ENCODE peak calls at places on chromosome 15, in nine cellular contexts. F, R, U, B, C, W, J, M and K are unnamed samples.

GRCh38 chr15:46636220-46636619 is 1001.4 kb downstream of the SQOR start:
- DNase-seq in F (no peak), R (no peak), U (no peak), B (no peak), C (no peak), W (no peak), J (no peak), M (no peak), K (no peak)

GRCh38 chr15:40307421-40308165 is at the start of gene PLCB2:
- DNase-seq in F (no peak), R (peak; percentile 38), U (no peak), B (peak; percentile 52), C (no peak), W (peak; percentile 76), J (no peak), M (peak; percentile 94), K (no peak)

GRCh38 chr15:38257676-38258075 is 5.0 kb downstream of the SPRED1 start:
- DNase-seq in F (no peak), R (no peak), U (no peak), B (no peak), C (no peak), W (no peak), J (no peak), M (no peak), K (no peak)

GRCh38 chr15:40353697-40354096 is 2.9 kb downstream of the PHGR1 start:
- DNase-seq in F (no peak), R (no peak), U (no peak), B (no peak), C (no peak), W (no peak), J (no peak), M (peak; percentile 48), K (no peak)

GRCh38 chr15:43505723-43506122 is 11.7 kb upstream of the MAP1A start:
- DNase-seq in F (no peak), R (no peak), U (peak; percentile 56), B (no peak), C (peak; percentile 56), W (no peak), J (no peak), M (no peak), K (no peak)

GRCh38 chr15:57112178-57112577 is 193.7 kb downstream of the TCF12 start:
- DNase-seq in F (no peak), R (no peak), U (no peak), B (no peak), C (no peak), W (no peak), J (no peak), M (no peak), K (no peak)

GRCh38 chr15:71109890-71110289 is 5.4 kb upstream of the THSD4 start:
- DNase-seq in F (no peak), R (no peak), U (no peak), B (no peak), C (no peak), W (no peak), J (no peak), M (no peak), K (no peak)

GRCh38 chr15:54345301-54345700 is 367.1 kb downstream of the UNC13C start:
- DNase-seq in F (no peak), R (no peak), U (no peak), B (no peak), C (no peak), W (no peak), J (no peak), M (no peak), K (no peak)

GRCh38 chr15:29873264-29873663 is 51.0 kb upstream of the TJP1 start:
- DNase-seq in F (no peak), R (no peak), U (no peak), B (no peak), C (no peak), W (no peak), J (no peak), M (no peak), K (no peak)

GRCh38 chr15:42456971-42457370 is 34.0 kb downstream of the ZNF106 start:
- DNase-seq in F (no peak), R (no peak), U (peak; percentile 36), B (no peak), C (peak; percentile 72), W (no peak), J (no peak), M (no peak), K (no peak)

GRCh38 chr15:82781349-82781748 is 24.5 kb downstream of the FSD2 start:
- DNase-seq in F (no peak), R (no peak), U (no peak), B (no peak), C (no peak), W (no peak), J (no peak), M (no peak), K (no peak)

GRCh38 chr15:96473556-96473955 is 143.1 kb downstream of the NR2F2 start:
- DNase-seq in F (no peak), R (no peak), U (no peak), B (no peak), C (no peak), W (no peak), J (no peak), M (no peak), K (no peak)

GRCh38 chr15:23565395-23566069 is at the start of gene MKRN3:
- DNase-seq in F (no peak), R (peak; percentile 15), U (peak; percentile 85), B (no peak), C (peak; percentile 59), W (no peak), J (no peak), M (no peak), K (peak; percentile 50)

GRCh38 chr15:90594297-90594696 is 64.6 kb downstream of the CRTC3 start:
- DNase-seq in F (no peak), R (no peak), U (peak; percentile 29), B (peak; percentile 91), C (no peak), W (peak; percentile 86), J (peak; percentile 18), M (peak; percentile 95), K (peak; percentile 58)

GRCh38 chr15:64837502-64837901 is 4.2 kb upstream of the PLEKHO2 start:
- DNase-seq in F (no peak), R (no peak), U (no peak), B (no peak), C (no peak), W (peak; percentile 35), J (no peak), M (no peak), K (no peak)

GRCh38 chr15:76401285-76401684 is 64.7 kb downstream of the ISL2 start:
- DNase-seq in F (no peak), R (no peak), U (peak; percentile 1), B (no peak), C (peak; percentile 32), W (no peak), J (no peak), M (no peak), K (no peak)

GRCh38 chr15:56371495-56372147 is 6.4 kb downstream of the TEX9 start:
- DNase-seq in F (no peak), R (no peak), U (no peak), B (no peak), C (no peak), W (peak; percentile 88), J (no peak), M (no peak), K (no peak)

GRCh38 chr15:43346305-43346704 is 15.9 kb upstream of the LCMT2 start:
- DNase-seq in F (no peak), R (no peak), U (no peak), B (no peak), C (peak; percentile 14), W (no peak), J (no peak), M (no peak), K (peak; percentile 58)

GRCh38 chr15:37106490-37107001 is 6.2 kb upstream of the MEIS2 start:
- DNase-seq in F (peak; percentile 72), R (peak; percentile 53), U (peak; percentile 78), B (no peak), C (peak; percentile 61), W (peak; percentile 63), J (no peak), M (peak; percentile 57), K (peak; percentile 54)
- TF ChIP-seq CTCF in F (no peak), R (peak; percentile 17), U (peak; percentile 34), B (no peak), C (no peak), W (peak; percentile 52), J (peak; percentile 59), M (peak; percentile 42), K (peak; percentile 11)

GRCh38 chr15:67762610-67763368 is 62.5 kb upstream of the SKOR1 start:
- DNase-seq in F (no peak), R (no peak), U (no peak), B (no peak), C (no peak), W (peak; percentile 88), J (peak; percentile 18), M (no peak), K (no peak)

GRCh38 chr15:67768592-67768991 is 56.7 kb upstream of the SKOR1 start:
- DNase-seq in F (no peak), R (no peak), U (no peak), B (no peak), C (no peak), W (no peak), J (no peak), M (no peak), K (no peak)

GRCh38 chr15:67766963-67767362 is 58.3 kb upstream of the SKOR1 start:
- DNase-seq in F (no peak), R (no peak), U (no peak), B (no peak), C (no peak), W (no peak), J (no peak), M (no peak), K (no peak)

GRCh38 chr15:67769468-67770097 is 55.7 kb upstream of the SKOR1 start:
- DNase-seq in F (no peak), R (no peak), U (no peak), B (no peak), C (no peak), W (no peak), J (no peak), M (no peak), K (no peak)

GRCh38 chr15:67765706-67766105 is 59.6 kb upstream of the SKOR1 start:
- DNase-seq in F (no peak), R (no peak), U (no peak), B (no peak), C (no peak), W (no peak), J (no peak), M (no peak), K (no peak)
- TF ChIP-seq CTCF in F (no peak), R (no peak), U (no peak), B (no peak), C (no peak), W (no peak), J (no peak), M (no peak), K (no peak)

DNA sequence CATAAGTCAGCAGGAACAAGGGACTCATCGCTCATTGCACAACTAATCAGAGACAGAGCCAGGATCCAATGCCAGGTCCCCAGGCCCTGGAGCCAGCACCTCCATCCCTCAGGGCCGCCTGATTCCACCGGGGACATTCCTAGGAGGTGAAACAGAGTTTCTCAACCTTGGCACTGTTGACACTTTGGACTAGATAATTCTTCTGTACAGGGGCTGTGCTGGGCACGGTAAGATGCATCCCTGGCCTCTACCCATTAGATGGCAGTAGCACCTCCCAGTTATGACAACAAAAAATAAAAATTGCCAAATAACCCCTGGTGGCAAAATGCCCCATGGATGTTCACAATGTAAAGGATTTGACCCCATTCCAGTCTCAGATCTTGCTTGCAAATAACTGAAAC is 127.7 kb downstream of the MTHFS start:
- DNase-seq in F (no peak), R (no peak), U (peak; percentile 4), B (no peak), C (peak; percentile 9), W (peak; percentile 56), J (no peak), M (no peak), K (no peak)
- TF ChIP-seq CTCF in F (no peak), R (no peak), U (peak; percentile 20), B (no peak), C (peak; percentile 28), W (peak; percentile 55), J (no peak), M (peak; percentile 26), K (peak; percentile 32)

GRCh38 chr15:45393851-45394250 is 15.5 kb upstream of the GATM start:
- DNase-seq in F (no peak), R (no peak), U (no peak), B (no peak), C (peak; percentile 16), W (peak; percentile 11), J (no peak), M (no peak), K (no peak)
- TF ChIP-seq CTCF in F (no peak), R (no peak), U (peak; percentile 17), B (no peak), C (peak; percentile 29), W (peak; percentile 34), J (peak; percentile 29), M (no peak), K (no peak)